ENCODE peak calls at places on chromosomes 7 and 10, in six cellular contexts. X is tibial nerve; V is effector memory CD4-positive, alpha-beta T cell; P is small intestine; L is transverse colon; R is suprapubic skin. S is an unnamed sample. For H3K4me1, the result is how much of the 10 kb centered on the place peaks cover.

GRCh38 chr10:114026189-114027040 is 17.3 kb upstream of the ADRB1 start:
- DNase-seq in X (no peak), L (no peak), V (no peak), P (no peak), R (no peak), S (no peak)

GRCh38 chr10:13189946-13190345 is 28.6 kb downstream of the MCM10 start:
- DNase-seq in V (no peak), R (no peak), P (no peak), L (no peak), X (no peak), S (no peak)

GRCh38 chr10:63651864-63652263 is 130.7 kb downstream of the REEP3 start:
- DNase-seq in P (no peak), V (no peak), R (no peak), X (no peak), L (no peak), S (no peak)

GRCh38 chr10:117477961-117478670 is 64.4 kb upstream of the EMX2 start:
- DNase-seq in L (no peak), V (no peak), P (peak), X (no peak), R (no peak), S (no peak)

GRCh38 chr10:6574777-6575176 is 5.3 kb downstream of the PRKCQ start:
- DNase-seq in R (no peak), P (no peak), V (no peak), L (no peak), X (no peak), S (no peak)

GRCh38 chr10:112059220-112059619 is 124.3 kb downstream of the GPAM start:
- DNase-seq in R (no peak), V (no peak), P (no peak), X (no peak), L (no peak), S (no peak)

GRCh38 chr7:151743481-151743983 is 133.4 kb downstream of the PRKAG2 start:
- DNase-seq in V (no peak), L (no peak), R (no peak), X (no peak), P (no peak), S (no peak)

GRCh38 chr7:84025332-84025927 is 169.2 kb downstream of the SEMA3A start:
- DNase-seq in P (peak), X (no peak), R (no peak), L (no peak), V (no peak), S (no peak)

GRCh38 chr7:22992874-22993840 is 20.8 kb downstream of the HYCC1 start:
- DNase-seq in R (no peak), V (no peak), X (no peak), P (no peak), L (no peak), S (no peak)

GRCh38 chr10:43393606-43394360 is 15.2 kb downstream of the HNRNPF start:
- DNase-seq in X (no peak), L (no peak), P (no peak), R (peak), V (no peak), S (no peak)

GRCh38 chr7:69780377-69780776 is 182.1 kb downstream of the AUTS2 start:
- DNase-seq in L (no peak), X (no peak), R (no peak), P (no peak), V (no peak), S (no peak)

GRCh38 chr7:47521816-47522561 is 59.9 kb downstream of the TNS3 start:
- DNase-seq in P (no peak), X (no peak), V (no peak), L (no peak), R (no peak), S (no peak)

GRCh38 chr10:48449501-48450232 is 143.2 kb downstream of the MAPK8 start:
- DNase-seq in R (no peak), V (no peak), X (no peak), P (no peak), L (no peak), S (no peak)

GRCh38 chr7:114820993-114821945 is 100.6 kb upstream of the MDFIC start:
- DNase-seq in V (no peak), P (no peak), X (no peak), R (no peak), L (no peak), S (no peak)

GRCh38 chr7:92178928-92179373 is at the start of gene LRRD1:
- DNase-seq in V (peak), R (peak), L (peak), X (peak), P (peak), S (peak)

GRCh38 chr7:25726682-25727357 is 425.2 kb upstream of the NFE2L3 start:
- DNase-seq in L (no peak), V (no peak), P (no peak), X (no peak), R (no peak), S (no peak)

GRCh38 chr7:150507947-150508602 is 6.6 kb upstream of the GIMAP7 start:
- DNase-seq in P (no peak), R (no peak), L (no peak), X (no peak), V (no peak), S (no peak)

GRCh38 chr7:69820479-69821192 is 222.4 kb downstream of the AUTS2 start:
- DNase-seq in X (no peak), R (no peak), V (no peak), L (no peak), P (no peak), S (no peak)

DNA sequence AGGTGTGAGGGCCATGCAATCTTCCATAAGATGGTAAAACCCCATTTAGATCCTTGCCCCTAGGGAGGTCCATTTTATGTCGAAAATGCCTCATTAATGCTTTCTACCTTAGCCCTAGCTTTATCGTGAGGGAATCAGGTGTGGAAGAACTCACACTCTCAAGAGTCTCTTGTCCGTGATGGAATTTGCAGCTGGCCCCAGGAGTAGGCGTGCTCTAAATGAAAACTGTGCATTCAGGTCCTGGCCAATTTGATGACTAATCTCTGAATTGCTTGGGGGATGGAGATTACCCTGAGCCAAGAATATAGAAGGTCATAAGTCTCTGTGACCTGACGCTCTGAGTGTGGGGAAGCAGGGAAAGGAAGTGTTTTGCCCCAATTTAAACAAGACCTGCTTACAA is 6.6 kb downstream of the C10orf90 start:
- DNase-seq in P (no peak), X (no peak), V (no peak), R (no peak), L (no peak), S (no peak)
- H3K4me3 ChIP-seq in P (no peak), X (no peak), V (no peak), R (no peak), L (no peak), S (no peak)

GRCh38 chr10:79280956-79281355 is 66.3 kb upstream of the PPIF start:
- DNase-seq in R (no peak), X (no peak), L (no peak), V (no peak), P (no peak), S (no peak)
- H3K4me1 ChIP-seq in R (under half), X (half or more), L (under half), V (under half), P (under half), S (under half)

GRCh38 chr7:33779216-33779615 is 126.1 kb upstream of the BMPER start:
- DNase-seq in L (no peak), P (no peak), R (no peak), X (no peak), V (no peak), S (no peak)
- H3K27ac ChIP-seq in L (no peak), P (no peak), R (no peak), X (no peak), V (no peak), S (no peak)

GRCh38 chr7:56121440-56121839 is 5.2 kb upstream of the NUPR2 start:
- DNase-seq in R (no peak), X (no peak), V (no peak), P (no peak), L (no peak), S (no peak)

GRCh38 chr7:56110611-56111010 is 4.3 kb upstream of the CHCHD2 start:
- DNase-seq in V (no peak), L (no peak), R (no peak), P (no peak), X (no peak), S (no peak)

DNA sequence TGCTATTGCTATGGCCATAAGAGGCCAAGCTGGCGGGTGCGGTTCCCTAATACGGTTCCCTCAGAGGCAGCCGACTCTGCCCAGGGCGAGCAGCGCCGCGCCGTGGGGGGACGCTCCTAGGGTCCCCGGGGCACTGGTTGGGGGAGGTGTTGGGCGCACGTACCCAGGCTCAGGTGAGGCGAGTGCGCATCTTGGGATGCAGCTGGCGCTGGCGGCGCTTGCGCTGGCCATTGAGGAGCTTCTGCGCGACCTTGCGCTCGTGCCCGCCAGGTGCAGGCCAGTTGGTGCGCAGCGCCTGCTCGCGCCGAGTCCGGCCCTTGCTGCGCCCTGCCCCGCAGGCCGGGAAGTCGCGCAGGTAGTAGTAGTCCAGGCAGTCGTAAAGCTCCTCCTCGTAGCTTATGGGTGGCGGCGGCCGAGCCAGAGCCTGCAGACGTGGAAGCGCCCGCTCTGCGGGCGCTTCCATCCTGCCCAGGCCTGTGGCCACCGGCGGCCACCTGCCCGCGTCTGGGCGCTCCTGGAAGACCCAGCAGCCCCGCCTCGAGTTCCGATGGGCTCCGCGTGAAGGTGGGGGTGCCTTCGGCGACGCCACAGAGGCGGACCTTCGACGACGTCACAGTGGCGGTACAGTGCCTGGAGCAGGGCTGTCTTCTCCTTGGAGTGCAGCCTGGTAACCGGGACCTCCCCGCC is at the start of gene NUPR2:
- DNase-seq in R (peak), P (peak), V (no peak), L (peak), X (no peak), S (no peak)
- H3K4me3 ChIP-seq in R (peak), P (no peak), V (no peak), L (no peak), X (no peak), S (no peak)

GRCh38 chr7:30176463-30177090 is 41.8 kb downstream of the MTURN start:
- DNase-seq in X (no peak), L (no peak), R (no peak), P (no peak), V (no peak), S (no peak)
- H3K4me1 ChIP-seq in X (half or more), L (under half), R (under half), P (under half), V (under half), S (under half)